ENCODE peak calls at places on chromosomes 13 and 19, in seven cellular contexts. B is uterus, S is GM10248, Z is Panc1, M is MCF 10A, K is BJ, D is AG09309. J is an unnamed sample.

GRCh38 chr19:30144794-30145193 is 202.8 kb downstream of the URI1 start:
- DNase-seq in B (no peak), S (no peak), Z (no peak), M (no peak), K (no peak), D (no peak), J (no peak)

GRCh38 chr19:11633223-11633622 is 35.9 kb downstream of the ZNF627 start:
- DNase-seq in B (no peak), S (no peak), Z (no peak), M (no peak), K (no peak), D (no peak), J (no peak)

GRCh38 chr13:42333613-42334328 is 61.8 kb downstream of the AKAP11 start:
- DNase-seq in B (no peak), S (peak), Z (peak), M (peak), K (no peak), D (no peak), J (no peak)

GRCh38 chr13:112442483-112443090 is 66.4 kb downstream of the SPACA7 start:
- DNase-seq in B (no peak), S (no peak), Z (no peak), M (no peak), K (no peak), D (no peak), J (no peak)

GRCh38 chr13:43154083-43154739 is 130.8 kb downstream of the DNAJC15 start:
- DNase-seq in B (no peak), S (no peak), Z (no peak), M (no peak), K (no peak), D (no peak), J (no peak)

GRCh38 chr13:88622362-88622973 is 951.3 kb downstream of the SLITRK5 start:
- DNase-seq in B (no peak), S (no peak), Z (no peak), M (peak), K (no peak), D (no peak), J (no peak)

GRCh38 chr19:7679017-7679720 is 1.5 kb upstream of the TRAPPC5 start:
- DNase-seq in B (no peak), S (peak), Z (no peak), M (no peak), K (no peak), D (no peak), J (no peak)

GRCh38 chr13:112783946-112784500 is 94.2 kb downstream of the ATP11A start:
- DNase-seq in B (no peak), S (no peak), Z (no peak), M (no peak), K (no peak), D (no peak), J (no peak)

GRCh38 chr19:38233740-38234251 is 9.8 kb upstream of the DPF1 start:
- DNase-seq in B (peak), S (peak), Z (no peak), M (peak), K (no peak), D (no peak), J (peak)

GRCh38 chr19:17260842-17261325 is 3.7 kb downstream of the USHBP1 start:
- DNase-seq in B (peak), S (peak), Z (peak), M (peak), K (no peak), D (no peak), J (peak)

GRCh38 chr19:4695224-4695731 is 25.1 kb upstream of the MYDGF start:
- DNase-seq in B (peak), S (no peak), Z (no peak), M (no peak), K (no peak), D (no peak), J (no peak)

GRCh38 chr19:518292-519231 is 11.3 kb downstream of the TPGS1 start:
- DNase-seq in B (peak), S (no peak), Z (no peak), M (no peak), K (no peak), D (no peak), J (no peak)

GRCh38 chr19:8684001-8684902 is 14.3 kb downstream of the ACTL9 start:
- DNase-seq in B (no peak), S (no peak), Z (no peak), M (no peak), K (no peak), D (no peak), J (no peak)

GRCh38 chr13:21069561-21070004 is 8.2 kb upstream of the LATS2 start:
- DNase-seq in B (peak), S (no peak), Z (peak), M (peak), K (peak), D (peak), J (no peak)

GRCh38 chr19:42226886-42227285 is 6.8 kb downstream of the ZNF526 start:
- DNase-seq in B (no peak), S (no peak), Z (no peak), M (no peak), K (no peak), D (no peak), J (no peak)

GRCh38 chr13:46903748-46904147 is 6.9 kb upstream of the HTR2A start:
- DNase-seq in B (no peak), S (no peak), Z (no peak), M (no peak), K (no peak), D (no peak), J (no peak)

GRCh38 chr13:30464496-30465351 is 1.0 kb downstream of the HMGB1 start:
- DNase-seq in B (peak), S (peak), Z (no peak), M (peak), K (no peak), D (no peak), J (peak)

GRCh38 chr19:29378543-29379105 is 147.2 kb upstream of the VSTM2B start:
- DNase-seq in B (no peak), S (no peak), Z (no peak), M (no peak), K (no peak), D (no peak), J (no peak)

GRCh38 chr13:23859904-23860303 is 29.3 kb downstream of the MIPEP start:
- DNase-seq in B (no peak), S (no peak), Z (no peak), M (no peak), K (no peak), D (no peak), J (no peak)

GRCh38 chr13:30796833-30797601 is 61.7 kb downstream of the ALOX5AP start:
- DNase-seq in B (no peak), S (peak), Z (no peak), M (no peak), K (no peak), D (no peak), J (no peak)

GRCh38 chr13:71718931-71719330 is 148.1 kb downstream of the DACH1 start:
- DNase-seq in B (no peak), S (no peak), Z (no peak), M (no peak), K (no peak), D (no peak), J (no peak)

GRCh38 chr13:29948246-29948645 is 97.8 kb upstream of the UBL3 start:
- DNase-seq in B (no peak), S (no peak), Z (no peak), M (no peak), K (no peak), D (no peak), J (no peak)

GRCh38 chr13:37407156-37407555 is 191.4 kb downstream of the POSTN start:
- DNase-seq in B (no peak), S (no peak), Z (no peak), M (no peak), K (no peak), D (no peak), J (no peak)

GRCh38 chr19:14439014-14439413 is 5.9 kb downstream of the PKN1 start:
- DNase-seq in B (no peak), S (no peak), Z (no peak), M (no peak), K (no peak), D (no peak), J (no peak)

GRCh38 chr19:45152504-45153338 is 8.1 kb downstream of the NKPD1 start:
- DNase-seq in B (no peak), S (peak), Z (no peak), M (no peak), K (no peak), D (no peak), J (peak)

GRCh38 chr19:33879818-33880575 is 83.3 kb downstream of the KCTD15 start:
- DNase-seq in B (no peak), S (no peak), Z (no peak), M (no peak), K (no peak), D (no peak), J (no peak)

GRCh38 chr19:46678110-46678732 is 17.2 kb upstream of the DACT3 start:
- DNase-seq in B (no peak), S (peak), Z (no peak), M (peak), K (no peak), D (no peak), J (no peak)

GRCh38 chr19:47790398-47790814 is 11.9 kb downstream of the SELENOW start:
- DNase-seq in B (peak), S (peak), Z (peak), M (peak), K (no peak), D (no peak), J (peak)

GRCh38 chr19:13244920-13245319 is 94.7 kb downstream of the IER2 start:
- DNase-seq in B (no peak), S (no peak), Z (no peak), M (no peak), K (no peak), D (no peak), J (no peak)

GRCh38 chr19:38079926-38080380 is 144.1 kb downstream of the DPF1 start:
- DNase-seq in B (no peak), S (peak), Z (peak), M (peak), K (peak), D (peak), J (no peak)

GRCh38 chr19:35048911-35049411 is 7.4 kb downstream of the HPN start:
- DNase-seq in B (no peak), S (no peak), Z (no peak), M (peak), K (no peak), D (no peak), J (peak)

GRCh38 chr13:48126944-48127814 is 32.3 kb upstream of the MED4 start:
- DNase-seq in B (peak), S (peak), Z (peak), M (peak), K (peak), D (peak), J (peak)

GRCh38 chr13:26459276-26460131 is 98.0 kb upstream of the WASF3 start:
- DNase-seq in B (no peak), S (no peak), Z (no peak), M (no peak), K (no peak), D (no peak), J (peak)

GRCh38 chr19:34452671-34453253 is 24.6 kb downstream of the UBA2 start:
- DNase-seq in B (no peak), S (no peak), Z (no peak), M (no peak), K (no peak), D (no peak), J (no peak)

GRCh38 chr19:10602330-10603083 is 15.4 kb upstream of the AP1M2 start:
- DNase-seq in B (peak), S (peak), Z (no peak), M (peak), K (no peak), D (no peak), J (peak)

GRCh38 chr19:48624791-48625723 is 5.8 kb downstream of the SPHK2 start:
- DNase-seq in B (no peak), S (no peak), Z (no peak), M (no peak), K (no peak), D (no peak), J (no peak)

GRCh38 chr13:31946091-31946770 is 85.3 kb upstream of the FRY start:
- DNase-seq in B (no peak), S (no peak), Z (no peak), M (no peak), K (peak), D (peak), J (no peak)

GRCh38 chr13:99327133-99327532 is 19.9 kb upstream of the GPR183 start:
- DNase-seq in B (no peak), S (no peak), Z (no peak), M (no peak), K (no peak), D (no peak), J (no peak)

GRCh38 chr13:84661718-84662117 is 779.4 kb upstream of the SLITRK1 start:
- DNase-seq in B (no peak), S (no peak), Z (no peak), M (no peak), K (no peak), D (no peak), J (no peak)

GRCh38 chr13:84658881-84659661 is 776.8 kb upstream of the SLITRK1 start:
- DNase-seq in B (no peak), S (no peak), Z (no peak), M (no peak), K (no peak), D (no peak), J (no peak)

GRCh38 chr13:84662503-84662902 is 780.2 kb upstream of the SLITRK1 start:
- DNase-seq in B (no peak), S (no peak), Z (no peak), M (no peak), K (no peak), D (no peak), J (no peak)
- TF ChIP-seq CTCF in B (no peak), S (no peak), Z (no peak), M (no peak), K (no peak), D (no peak), J (no peak)

GRCh38 chr13:106033634-106034033 is 501.8 kb downstream of the EFNB2 start:
- DNase-seq in B (no peak), S (no peak), Z (no peak), M (peak), K (no peak), D (peak), J (no peak)

GRCh38 chr13:106034201-106034600 is 501.3 kb downstream of the EFNB2 start:
- DNase-seq in B (no peak), S (no peak), Z (no peak), M (peak), K (no peak), D (peak), J (no peak)

GRCh38 chr13:106038752-106039151 is 496.7 kb downstream of the EFNB2 start:
- DNase-seq in B (no peak), S (no peak), Z (no peak), M (peak), K (peak), D (peak), J (no peak)

GRCh38 chr13:106041445-106041844 is 494.0 kb downstream of the EFNB2 start:
- DNase-seq in B (no peak), S (no peak), Z (no peak), M (no peak), K (no peak), D (no peak), J (no peak)

GRCh38 chr13:106036870-106037269 is 498.6 kb downstream of the EFNB2 start:
- DNase-seq in B (no peak), S (no peak), Z (no peak), M (peak), K (no peak), D (no peak), J (no peak)
- TF ChIP-seq CTCF in B (no peak), S (no peak), Z (peak), M (no peak), K (no peak), D (no peak), J (no peak)

GRCh38 chr13:110853235-110853721 is 61.6 kb downstream of the ANKRD10 start:
- DNase-seq in B (peak), S (no peak), Z (no peak), M (no peak), K (no peak), D (no peak), J (peak)

GRCh38 chr13:110854866-110855265 is 60.0 kb downstream of the ANKRD10 start:
- DNase-seq in B (no peak), S (no peak), Z (no peak), M (no peak), K (no peak), D (no peak), J (no peak)

GRCh38 chr13:110850006-110850405 is 64.9 kb downstream of the ANKRD10 start:
- DNase-seq in B (no peak), S (no peak), Z (no peak), M (no peak), K (no peak), D (no peak), J (no peak)

GRCh38 chr13:110855363-110855762 is 59.5 kb downstream of the ANKRD10 start:
- DNase-seq in B (no peak), S (no peak), Z (no peak), M (no peak), K (no peak), D (no peak), J (no peak)

GRCh38 chr13:110850840-110851239 is 64.0 kb downstream of the ANKRD10 start:
- DNase-seq in B (no peak), S (no peak), Z (no peak), M (no peak), K (no peak), D (no peak), J (no peak)
- TF ChIP-seq CTCF in B (no peak), S (no peak), Z (no peak), M (no peak), K (no peak), D (no peak), J (no peak)

DNA sequence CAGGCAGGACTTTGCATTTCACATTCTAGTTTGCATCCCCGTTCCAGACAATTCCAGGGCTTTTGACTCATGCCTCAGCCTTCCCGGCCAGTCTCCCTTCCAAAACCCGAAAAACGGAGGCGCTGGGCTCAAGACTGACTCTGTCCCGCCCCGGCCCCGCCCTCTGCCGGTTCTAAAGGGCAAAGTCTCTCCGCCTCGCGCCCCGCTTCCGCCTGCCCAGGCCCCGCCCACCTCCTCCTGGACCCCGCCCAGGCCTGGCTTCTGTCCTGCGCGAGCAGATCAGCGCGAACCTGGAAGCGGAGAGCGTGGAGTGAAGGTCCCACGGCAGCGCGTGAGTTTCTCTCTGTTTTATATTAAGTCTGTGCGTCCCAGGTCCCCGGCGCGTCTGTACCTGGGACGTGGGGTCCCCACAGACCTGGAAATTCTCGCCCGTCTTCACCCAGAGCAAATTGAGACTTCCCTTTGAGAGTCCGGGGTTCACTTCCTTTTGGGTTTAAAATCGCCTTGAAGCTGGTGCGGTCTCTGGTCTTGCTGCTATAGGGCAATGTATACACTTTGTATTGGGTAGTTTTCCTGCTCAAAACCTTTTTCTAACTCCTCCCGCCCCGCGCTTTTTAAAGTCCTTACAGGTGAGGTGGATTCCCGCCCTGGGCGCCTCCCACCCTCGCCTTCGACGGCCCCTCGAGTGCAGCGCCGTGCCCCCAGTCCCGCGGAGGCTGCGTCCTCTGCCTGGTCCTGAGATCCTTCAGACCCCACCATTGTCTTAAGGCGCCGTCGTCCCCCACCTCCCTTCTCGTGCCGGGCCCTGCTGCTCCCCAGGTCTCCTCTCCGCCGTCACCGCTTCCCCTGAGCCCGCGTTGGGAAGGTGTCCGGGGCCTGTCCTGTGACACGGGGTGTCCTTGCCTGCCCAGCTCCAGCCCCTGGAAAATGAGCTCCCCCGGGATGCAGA is 31.2 kb downstream of the ZNF701 start:
- DNase-seq in B (peak), S (peak), Z (peak), M (peak), K (peak), D (peak), J (peak)
- TF ChIP-seq CTCF in B (peak), S (peak), Z (peak), M (peak), K (peak), D (peak), J (peak)